ENCODE peak calls at places on chromosomes 3 and 15, in six cellular contexts. H is IMR-90, L is H9, T is neuronal stem cell, E is H1, Z is mesenchymal stem cell. D is an unnamed sample.

GRCh38 chr3:190444576-190445145 is 5.0 kb downstream of the TMEM207 start:
- DNase-seq in E (no peak), H (peak), T (no peak), L (no peak), Z (no peak), D (peak)

GRCh38 chr3:50588759-50589433 is 19.6 kb downstream of the HEMK1 start:
- DNase-seq in H (peak), L (no peak), Z (no peak), E (no peak), T (no peak), D (no peak)

GRCh38 chr15:39580630-39581500 is at the start of gene THBS1:
- DNase-seq in L (peak), T (peak), H (peak), Z (peak), E (peak), D (peak)

GRCh38 chr3:51673181-51673801 is 2.2 kb downstream of the TEX264 start:
- DNase-seq in Z (peak), L (no peak), H (no peak), E (no peak), T (no peak), D (no peak)

GRCh38 chr3:143201066-143201465 is 81.5 kb downstream of the CHST2 start:
- DNase-seq in E (no peak), T (no peak), Z (no peak), L (no peak), H (no peak), D (no peak)

GRCh38 chr3:111749171-111750170 is 109.6 kb upstream of the PHLDB2 start:
- DNase-seq in H (no peak), T (no peak), E (no peak), L (no peak), Z (no peak), D (no peak)

GRCh38 chr3:57393957-57394356 is 101.5 kb upstream of the ASB14 start:
- DNase-seq in Z (no peak), E (no peak), T (no peak), L (no peak), H (no peak), D (no peak)

GRCh38 chr15:48565560-48566482 is 79.7 kb downstream of the FBN1 start:
- DNase-seq in L (no peak), Z (peak), T (no peak), H (peak), E (no peak), D (peak)

GRCh38 chr15:32956006-32956405 is 238.2 kb downstream of the GREM1 start:
- DNase-seq in L (peak), E (no peak), Z (peak), H (peak), T (peak), D (peak)

GRCh38 chr3:174051191-174051590 is 653.6 kb downstream of the NLGN1 start:
- DNase-seq in L (no peak), E (no peak), Z (no peak), H (no peak), T (no peak), D (no peak)

GRCh38 chr3:73618461-73618860 is 6.3 kb downstream of the PDZRN3 start:
- DNase-seq in Z (no peak), T (no peak), E (no peak), L (no peak), H (peak), D (no peak)

GRCh38 chr3:193822492-193823220 is 229.6 kb downstream of the OPA1 start:
- DNase-seq in T (no peak), E (no peak), Z (peak), H (no peak), L (no peak), D (no peak)

GRCh38 chr3:55622116-55622515 is 135.0 kb upstream of the WNT5A start:
- DNase-seq in E (no peak), Z (peak), T (no peak), L (no peak), H (peak), D (no peak)

GRCh38 chr3:171614318-171614967 is 154.2 kb upstream of the TNIK start:
- DNase-seq in Z (peak), E (peak), T (peak), H (peak), L (peak), D (peak)

GRCh38 chr3:49358884-49359225 is 702 bp upstream of the GPX1 start:
- DNase-seq in L (no peak), Z (no peak), T (no peak), H (no peak), E (no peak), D (no peak)

GRCh38 chr3:124799676-124800075 is 69.4 kb downstream of the UMPS start:
- DNase-seq in H (no peak), Z (no peak), T (no peak), E (no peak), L (no peak), D (no peak)

GRCh38 chr3:133114198-133114597 is 76.0 kb downstream of the TMEM108 start:
- DNase-seq in L (no peak), T (no peak), E (no peak), Z (no peak), H (peak), D (no peak)

GRCh38 chr3:83849331-83849730 is 1109.5 kb upstream of the CADM2 start:
- DNase-seq in T (no peak), L (no peak), H (no peak), E (no peak), Z (no peak), D (no peak)

GRCh38 chr3:4531478-4532025 is 38.4 kb downstream of the ITPR1 start:
- DNase-seq in Z (no peak), H (peak), T (no peak), E (no peak), L (no peak), D (no peak)

GRCh38 chr3:194871864-194872668 is 186.4 kb downstream of the FAM43A start:
- DNase-seq in L (no peak), H (peak), T (no peak), Z (peak), E (no peak), D (no peak)

GRCh38 chr3:4524423-4524769 is 31.2 kb downstream of the ITPR1 start:
- DNase-seq in T (no peak), Z (no peak), E (no peak), H (peak), L (no peak), D (no peak)

GRCh38 chr15:81410318-81410753 is 36.3 kb upstream of the TMC3 start:
- DNase-seq in T (peak), L (peak), H (peak), Z (peak), E (peak), D (peak)

GRCh38 chr3:150755902-150756301 is 7.1 kb downstream of the SIAH2 start:
- DNase-seq in T (no peak), L (no peak), E (no peak), H (no peak), Z (no peak), D (no peak)

GRCh38 chr15:101091080-101092017 is 160.5 kb downstream of the CHSY1 start:
- DNase-seq in E (no peak), L (no peak), Z (peak), T (no peak), H (peak), D (no peak)

GRCh38 chr3:48716508-48716981 is 476 bp downstream of the IP6K2 start:
- DNase-seq in E (peak), L (no peak), H (no peak), T (no peak), Z (peak), D (peak)

GRCh38 chr3:197422506-197422905 is 124.1 kb upstream of the DLG1 start:
- DNase-seq in L (no peak), E (no peak), T (no peak), H (no peak), Z (no peak), D (no peak)

DNA sequence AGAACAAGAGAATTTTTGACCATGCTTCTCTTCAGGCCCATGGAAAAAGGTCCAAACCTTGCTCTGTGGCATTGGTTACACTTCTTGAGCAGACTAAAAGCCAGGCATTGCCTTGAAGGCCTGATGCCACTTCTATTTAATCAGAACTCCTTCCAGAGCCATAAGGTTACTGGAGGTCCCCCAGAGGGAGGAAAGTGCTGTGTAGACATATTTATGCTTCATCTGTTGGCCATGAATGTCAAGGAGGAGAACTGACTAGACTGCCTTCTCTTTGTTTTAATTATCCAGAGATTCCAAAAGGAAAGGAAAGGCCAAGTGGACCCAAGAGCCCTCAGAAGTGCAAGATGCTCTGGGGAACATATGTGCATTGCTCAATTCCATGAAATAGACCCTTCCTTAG is 292.6 kb upstream of the NR2E3 start:
- DNase-seq in Z (no peak), T (no peak), H (no peak), E (no peak), L (no peak), D (no peak)
- H4K91ac ChIP-seq in Z (no peak), T (no peak), H (no peak), E (no peak), L (no peak), D (no peak)

GRCh38 chr3:101262393-101263240 is 57.8 kb downstream of the IMPG2 start:
- DNase-seq in L (no peak), E (no peak), Z (no peak), T (no peak), H (no peak), D (no peak)
- H4K91ac ChIP-seq in L (no peak), E (no peak), Z (no peak), T (no peak), H (no peak), D (no peak)

GRCh38 chr3:13051066-13051465 is 22.2 kb downstream of the IQSEC1 start:
- DNase-seq in L (peak), T (no peak), H (no peak), Z (no peak), E (no peak), D (no peak)
- H4K91ac ChIP-seq in L (no peak), T (no peak), H (no peak), Z (no peak), E (peak), D (no peak)

GRCh38 chr3:41317718-41318117 is 118.4 kb downstream of the CTNNB1 start:
- DNase-seq in Z (peak), T (no peak), E (no peak), L (no peak), H (peak), D (no peak)

GRCh38 chr3:41321642-41321980 is 122.3 kb downstream of the CTNNB1 start:
- DNase-seq in T (no peak), H (no peak), L (no peak), Z (no peak), E (no peak), D (no peak)

GRCh38 chr3:41318520-41318919 is 119.2 kb downstream of the CTNNB1 start:
- DNase-seq in H (peak), L (no peak), T (no peak), E (no peak), Z (peak), D (no peak)

GRCh38 chr3:41320953-41321641 is 121.8 kb downstream of the CTNNB1 start:
- DNase-seq in L (no peak), T (no peak), Z (no peak), H (no peak), E (no peak), D (no peak)

GRCh38 chr3:41317298-41317697 is 118.0 kb downstream of the CTNNB1 start:
- DNase-seq in Z (no peak), E (no peak), H (no peak), L (no peak), T (no peak), D (no peak)
- H4K91ac ChIP-seq in Z (no peak), E (no peak), H (no peak), L (no peak), T (no peak), D (no peak)

GRCh38 chr15:79682851-79683288 is 213.9 kb downstream of the MTHFS start:
- DNase-seq in T (no peak), H (peak), E (no peak), L (no peak), Z (no peak), D (no peak)
- H4K91ac ChIP-seq in T (no peak), H (peak), E (no peak), L (no peak), Z (no peak), D (no peak)

DNA sequence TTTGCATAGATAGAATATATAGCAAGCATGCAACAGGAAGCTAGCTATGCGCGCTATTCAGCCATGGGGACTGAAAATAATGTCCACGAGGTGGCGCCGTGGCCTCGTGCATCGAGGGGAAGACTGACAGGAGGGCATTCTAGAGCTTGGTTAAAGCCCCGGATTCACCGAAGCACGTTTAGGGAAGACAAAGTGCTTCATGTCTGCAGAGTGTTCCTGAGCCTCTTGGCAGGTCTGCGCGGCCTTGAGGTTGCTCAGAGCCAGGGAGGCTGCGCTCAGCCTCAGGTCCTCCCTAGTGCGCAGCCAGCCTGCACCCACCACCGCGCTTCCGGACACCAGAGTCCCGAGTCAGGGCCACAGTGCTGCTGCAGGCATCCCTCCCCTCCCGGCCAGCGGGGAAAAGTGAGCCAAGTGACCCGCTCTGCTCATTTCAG is 24.6 kb downstream of the GABRA5 start:
- DNase-seq in T (peak), L (peak), E (peak), Z (peak), H (peak), D (peak)
- H4K91ac ChIP-seq in T (peak), L (no peak), E (no peak), Z (no peak), H (no peak), D (no peak)

GRCh38 chr3:156831006-156831405 is 4.9 kb downstream of the LEKR1 start:
- DNase-seq in Z (no peak), L (no peak), T (no peak), E (no peak), H (no peak), D (no peak)
- H4K91ac ChIP-seq in Z (no peak), L (no peak), T (no peak), E (no peak), H (no peak), D (no peak)

GRCh38 chr3:78858910-78859309 is 908.9 kb downstream of the ROBO1 start:
- DNase-seq in E (no peak), Z (peak), L (no peak), T (no peak), H (no peak), D (no peak)
- H4K91ac ChIP-seq in E (no peak), Z (no peak), L (no peak), T (no peak), H (no peak), D (no peak)

GRCh38 chr3:105821433-105821832 is 47.4 kb downstream of the CBLB start:
- DNase-seq in H (no peak), Z (peak), E (no peak), T (no peak), L (no peak), D (no peak)
- H4K91ac ChIP-seq in H (no peak), Z (no peak), E (no peak), T (no peak), L (no peak), D (no peak)

GRCh38 chr3:185270262-185270955 is 16.6 kb upstream of the EHHADH start:
- DNase-seq in H (peak), T (no peak), Z (peak), E (peak), L (peak), D (no peak)
- H4K91ac ChIP-seq in H (no peak), T (no peak), Z (no peak), E (no peak), L (no peak), D (no peak)